ENCODE peak calls at places on chromosomes 6 and 20, in four cellular contexts. One of them, this sample, is unnamed. For H3K4me1 and H3K27me3, the result is how much of the 10 kb centered on the place peaks cover.

GRCh38 chr20:22063753-22064152 is 358.3 kb downstream of the PAX1 start:
- DNase-seq in heart left ventricle: no peak
- DNase-seq in neuronal stem cell: no peak
- DNase-seq in adrenal gland: no peak
- DNase-seq in this sample: no peak

GRCh38 chr6:83872386-83873118 is 13.1 kb downstream of the CYB5R4 start:
- DNase-seq in heart left ventricle: no peak
- DNase-seq in neuronal stem cell: no peak
- DNase-seq in adrenal gland: no peak
- DNase-seq in this sample: no peak

GRCh38 chr20:6074145-6074561 is 20.3 kb upstream of the LRRN4 start:
- DNase-seq in heart left ventricle: no peak
- DNase-seq in neuronal stem cell: no peak
- DNase-seq in adrenal gland: peak
- DNase-seq in this sample: no peak

GRCh38 chr20:58587467-58587866 is 63.6 kb upstream of the STX16 start:
- DNase-seq in heart left ventricle: no peak
- DNase-seq in neuronal stem cell: no peak
- DNase-seq in adrenal gland: no peak
- DNase-seq in this sample: no peak

GRCh38 chr6:15245361-15246216 is at the start of gene JARID2:
- DNase-seq in heart left ventricle: peak
- DNase-seq in neuronal stem cell: peak
- DNase-seq in adrenal gland: peak
- DNase-seq in this sample: peak

GRCh38 chr6:91659881-91660280 is 1073.0 kb upstream of the MAP3K7 start:
- DNase-seq in heart left ventricle: no peak
- DNase-seq in neuronal stem cell: no peak
- DNase-seq in adrenal gland: no peak
- DNase-seq in this sample: no peak

GRCh38 chr20:20360464-20360863 is 7.4 kb upstream of the INSM1 start:
- DNase-seq in heart left ventricle: no peak
- DNase-seq in neuronal stem cell: no peak
- DNase-seq in adrenal gland: peak
- DNase-seq in this sample: no peak

GRCh38 chr6:107594736-107595135 is 104.8 kb downstream of the SOBP start:
- DNase-seq in heart left ventricle: no peak
- DNase-seq in neuronal stem cell: no peak
- DNase-seq in adrenal gland: no peak
- DNase-seq in this sample: no peak

GRCh38 chr20:9989066-9989724 is 45.6 kb upstream of the ANKEF1 start:
- DNase-seq in heart left ventricle: no peak
- DNase-seq in neuronal stem cell: no peak
- DNase-seq in adrenal gland: no peak
- DNase-seq in this sample: no peak

GRCh38 chr20:58482416-58482815 is 32.8 kb downstream of the APCDD1L start:
- DNase-seq in heart left ventricle: no peak
- DNase-seq in neuronal stem cell: no peak
- DNase-seq in adrenal gland: no peak
- DNase-seq in this sample: no peak

GRCh38 chr6:156949376-156949775 is 172.2 kb downstream of the ARID1B start:
- DNase-seq in heart left ventricle: no peak
- DNase-seq in neuronal stem cell: no peak
- DNase-seq in adrenal gland: no peak
- DNase-seq in this sample: peak
- H3K4me1 ChIP-seq in heart left ventricle: half or more
- H3K4me1 ChIP-seq in neuronal stem cell: under half
- H3K4me1 ChIP-seq in adrenal gland: under half
- H3K4me1 ChIP-seq in this sample: under half

GRCh38 chr6:160343144-160343543 is 5.0 kb upstream of the SLC22A3 start:
- DNase-seq in heart left ventricle: no peak
- DNase-seq in neuronal stem cell: no peak
- DNase-seq in adrenal gland: no peak
- DNase-seq in this sample: no peak
- H3K27me3 ChIP-seq in heart left ventricle: under half
- H3K27me3 ChIP-seq in neuronal stem cell: under half
- H3K27me3 ChIP-seq in adrenal gland: under half
- H3K27me3 ChIP-seq in this sample: under half

DNA sequence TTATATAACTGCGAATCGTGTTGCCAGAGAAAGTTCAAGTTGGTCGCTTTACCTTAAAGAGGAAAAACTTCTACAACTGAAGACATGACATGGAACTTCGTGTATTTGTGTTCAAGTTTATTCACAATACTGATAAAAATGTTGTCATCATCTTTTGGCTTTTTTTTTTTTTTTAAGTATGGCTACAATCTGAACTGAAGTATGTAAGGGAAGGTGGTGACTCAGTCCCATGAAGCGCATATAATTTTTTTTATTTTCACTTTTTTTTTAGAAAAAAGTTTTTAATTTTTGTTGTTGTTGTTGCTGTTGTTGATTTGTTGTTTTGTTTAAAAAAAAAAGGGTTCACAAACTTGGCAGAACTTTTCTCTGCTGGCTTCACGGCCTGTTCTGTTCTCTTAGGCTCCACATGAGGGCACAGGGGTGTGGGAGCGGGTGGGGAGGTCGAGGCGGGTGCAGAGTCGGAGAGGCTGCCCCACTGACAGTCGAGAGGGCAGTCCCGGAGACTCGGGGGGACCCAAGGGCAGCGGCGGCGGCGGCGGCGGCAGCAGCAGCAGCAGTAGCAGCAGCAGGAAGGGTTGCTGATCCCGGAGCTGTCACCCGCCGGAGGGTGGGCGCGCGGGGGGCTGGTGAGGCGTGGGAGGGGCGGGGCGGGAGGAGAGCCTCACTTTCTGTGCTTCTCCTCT is 17.0 kb downstream of the TFAP2A start:
- DNase-seq in heart left ventricle: no peak
- DNase-seq in neuronal stem cell: no peak
- DNase-seq in adrenal gland: no peak
- DNase-seq in this sample: no peak
- H3K4me3 ChIP-seq in heart left ventricle: no peak
- H3K4me3 ChIP-seq in neuronal stem cell: no peak
- H3K4me3 ChIP-seq in adrenal gland: no peak
- H3K4me3 ChIP-seq in this sample: no peak

GRCh38 chr6:121647905-121648304 is 212.5 kb downstream of the GJA1 start:
- DNase-seq in heart left ventricle: no peak
- DNase-seq in neuronal stem cell: no peak
- DNase-seq in adrenal gland: peak
- DNase-seq in this sample: no peak

GRCh38 chr6:121651420-121651819 is 216.0 kb downstream of the GJA1 start:
- DNase-seq in heart left ventricle: no peak
- DNase-seq in neuronal stem cell: no peak
- DNase-seq in adrenal gland: peak
- DNase-seq in this sample: no peak

GRCh38 chr6:121652726-121653623 is 217.5 kb downstream of the GJA1 start:
- DNase-seq in heart left ventricle: no peak
- DNase-seq in neuronal stem cell: no peak
- DNase-seq in adrenal gland: peak
- DNase-seq in this sample: no peak

GRCh38 chr6:121652223-121652622 is 216.8 kb downstream of the GJA1 start:
- DNase-seq in heart left ventricle: no peak
- DNase-seq in neuronal stem cell: no peak
- DNase-seq in adrenal gland: no peak
- DNase-seq in this sample: no peak

DNA sequence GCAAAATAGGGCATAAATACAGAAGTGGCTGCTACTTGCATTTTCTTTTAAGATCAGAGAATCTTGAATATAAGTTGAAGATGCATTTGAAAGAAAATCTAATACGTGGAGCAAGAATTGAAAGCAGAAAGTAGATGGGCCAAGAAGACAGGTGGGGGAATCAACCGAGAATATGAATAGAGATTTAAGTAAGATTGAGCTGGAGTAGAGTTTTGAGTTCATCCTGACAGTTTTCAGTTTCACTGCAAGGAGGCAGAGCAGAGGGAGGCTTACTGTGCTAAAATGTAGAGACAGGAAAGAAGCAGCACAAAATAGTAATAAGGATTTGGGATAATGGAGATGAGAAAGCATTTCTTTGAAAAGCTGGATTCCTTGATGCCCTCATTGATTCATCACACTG is 214.5 kb downstream of the GJA1 start:
- DNase-seq in heart left ventricle: no peak
- DNase-seq in neuronal stem cell: no peak
- DNase-seq in adrenal gland: no peak
- DNase-seq in this sample: no peak
- H3K4me1 ChIP-seq in heart left ventricle: under half
- H3K4me1 ChIP-seq in neuronal stem cell: under half
- H3K4me1 ChIP-seq in adrenal gland: under half
- H3K4me1 ChIP-seq in this sample: under half

DNA sequence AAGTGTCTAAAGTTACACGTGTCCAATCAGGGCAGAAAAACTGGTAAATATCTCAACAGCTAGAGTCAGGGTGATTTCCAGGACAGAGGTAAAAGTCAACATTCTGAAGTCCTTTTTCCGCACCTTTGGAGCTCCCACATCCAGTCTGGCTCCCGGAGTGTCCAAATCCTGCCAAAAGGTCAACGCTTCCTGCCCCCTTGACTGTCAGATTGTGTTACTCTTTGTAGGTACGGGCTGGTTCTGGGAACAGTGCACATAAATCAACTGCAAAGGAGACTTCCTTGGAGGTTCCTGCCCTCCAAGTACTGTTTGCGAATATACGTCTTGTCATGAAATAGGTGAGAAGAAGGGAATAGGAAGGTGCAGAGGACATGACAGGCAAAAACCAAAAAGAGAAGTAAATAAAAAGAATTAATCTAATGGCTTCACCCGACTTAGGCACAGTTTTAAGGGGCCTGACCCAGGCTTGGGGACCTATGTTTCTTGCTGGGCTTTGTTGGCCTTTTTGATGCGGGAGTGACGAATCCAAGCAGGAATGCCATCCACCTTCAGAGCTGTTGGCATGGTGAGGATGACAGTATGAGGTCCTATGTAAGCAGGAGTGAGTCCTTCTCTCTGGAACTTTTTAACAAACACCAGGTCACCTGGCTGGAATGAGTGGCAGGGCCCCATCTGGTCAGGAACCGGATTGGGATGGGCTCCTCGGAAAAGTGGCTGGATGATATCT is 155.4 kb downstream of the TRIM27 start:
- DNase-seq in heart left ventricle: no peak
- DNase-seq in neuronal stem cell: no peak
- DNase-seq in adrenal gland: no peak
- DNase-seq in this sample: no peak
- H3K27me3 ChIP-seq in heart left ventricle: half or more
- H3K27me3 ChIP-seq in neuronal stem cell: half or more
- H3K27me3 ChIP-seq in adrenal gland: half or more
- H3K27me3 ChIP-seq in this sample: under half

GRCh38 chr20:38747495-38748096 is 664 bp upstream of the ACTR5 start:
- DNase-seq in heart left ventricle: no peak
- DNase-seq in neuronal stem cell: peak
- DNase-seq in adrenal gland: no peak
- DNase-seq in this sample: no peak
- H3K4me3 ChIP-seq in heart left ventricle: peak
- H3K4me3 ChIP-seq in neuronal stem cell: peak
- H3K4me3 ChIP-seq in adrenal gland: no peak
- H3K4me3 ChIP-seq in this sample: peak

DNA sequence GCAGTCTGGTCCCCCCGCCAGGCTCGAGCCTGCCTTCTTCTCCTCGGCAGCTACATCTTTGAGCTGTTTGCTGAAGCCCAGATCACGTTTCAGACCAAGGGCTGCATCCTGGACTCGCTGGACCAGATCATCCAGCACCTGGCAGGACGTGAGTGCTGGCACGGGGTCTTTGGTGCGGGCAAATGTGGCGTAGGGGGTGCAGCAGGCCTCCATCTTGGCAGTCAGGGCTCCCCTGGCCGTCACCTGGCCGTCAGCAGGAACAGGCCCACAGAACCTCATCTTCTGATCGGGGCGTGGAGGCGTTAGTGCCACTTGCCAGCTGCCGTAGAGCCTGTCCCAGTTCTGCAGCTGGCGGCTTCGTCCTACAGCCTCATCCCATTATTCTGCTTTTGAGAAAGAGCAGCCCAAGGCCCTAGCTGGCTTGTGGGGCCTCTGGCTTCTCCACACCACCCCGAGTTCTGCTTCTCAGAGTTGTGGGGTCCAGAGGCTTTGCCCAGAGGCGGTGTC is 16.6 kb upstream of the TNFRSF6B start:
- DNase-seq in heart left ventricle: no peak
- DNase-seq in neuronal stem cell: no peak
- DNase-seq in adrenal gland: no peak
- DNase-seq in this sample: no peak
- H3K4me1 ChIP-seq in heart left ventricle: under half
- H3K4me1 ChIP-seq in neuronal stem cell: under half
- H3K4me1 ChIP-seq in adrenal gland: under half
- H3K4me1 ChIP-seq in this sample: under half

GRCh38 chr20:48748556-48748955 is 79.2 kb downstream of the PREX1 start:
- DNase-seq in heart left ventricle: no peak
- DNase-seq in neuronal stem cell: no peak
- DNase-seq in adrenal gland: no peak
- DNase-seq in this sample: no peak

GRCh38 chr20:48745330-48745729 is 82.5 kb downstream of the PREX1 start:
- DNase-seq in heart left ventricle: no peak
- DNase-seq in neuronal stem cell: no peak
- DNase-seq in adrenal gland: peak
- DNase-seq in this sample: no peak

GRCh38 chr20:48749437-48749836 is 78.4 kb downstream of the PREX1 start:
- DNase-seq in heart left ventricle: no peak
- DNase-seq in neuronal stem cell: no peak
- DNase-seq in adrenal gland: no peak
- DNase-seq in this sample: no peak

GRCh38 chr20:48750376-48750775 is 77.4 kb downstream of the PREX1 start:
- DNase-seq in heart left ventricle: no peak
- DNase-seq in neuronal stem cell: no peak
- DNase-seq in adrenal gland: no peak
- DNase-seq in this sample: no peak

GRCh38 chr20:48747840-48748416 is 79.9 kb downstream of the PREX1 start:
- DNase-seq in heart left ventricle: no peak
- DNase-seq in neuronal stem cell: no peak
- DNase-seq in adrenal gland: no peak
- DNase-seq in this sample: no peak
- H3K27me3 ChIP-seq in heart left ventricle: under half
- H3K27me3 ChIP-seq in neuronal stem cell: under half
- H3K27me3 ChIP-seq in adrenal gland: under half
- H3K27me3 ChIP-seq in this sample: under half

This sample was measured in SJSA1.